ENCODE peak calls at places on chromosomes 13 and 19, in four cellular contexts. S, F, E and B are unnamed samples.
A peak's percentile ranks its signal among the peaks of the same experiment; 100 is the strongest.

GRCh38 chr19:43406297-43406696 is 8.4 kb upstream of the TEX101 start:
- DNase-seq in S (no peak), F (no peak), E (no peak), B (no peak)

GRCh38 chr13:82747948-82748347 is 1134.3 kb downstream of the SLITRK1 start:
- DNase-seq in S (no peak), F (no peak), E (no peak), B (no peak)

GRCh38 chr19:18453269-18454024 is 15.5 kb upstream of the ISYNA1 start:
- DNase-seq in S (no peak), F (no peak), E (no peak), B (no peak)

GRCh38 chr13:44237276-44237767 is 136.3 kb upstream of the SERP2 start:
- DNase-seq in S (no peak), F (peak; percentile 43), E (no peak), B (peak; percentile 97)

GRCh38 chr13:47672245-47672975 is 328.7 kb downstream of the SUCLA2 start:
- DNase-seq in S (no peak), F (no peak), E (no peak), B (no peak)

GRCh38 chr13:49374585-49375290 is 69.1 kb downstream of the CAB39L start:
- DNase-seq in S (no peak), F (no peak), E (no peak), B (no peak)

GRCh38 chr13:111284579-111284978 is 35.9 kb upstream of the TEX29 start:
- DNase-seq in S (no peak), F (no peak), E (no peak), B (no peak)

GRCh38 chr13:102530751-102531150 is 66.0 kb upstream of the TPP2 start:
- DNase-seq in S (no peak), F (no peak), E (no peak), B (no peak)

GRCh38 chr19:4676955-4677731 is 7.0 kb upstream of the MYDGF start:
- DNase-seq in S (no peak), F (no peak), E (no peak), B (no peak)

GRCh38 chr13:99227909-99228688 is 27.4 kb downstream of the UBAC2 start:
- DNase-seq in S (no peak), F (peak; percentile 20), E (no peak), B (no peak)

GRCh38 chr19:17739121-17739875 is 12.0 kb upstream of the FCHO1 start:
- DNase-seq in S (peak; percentile 88), F (peak; percentile 72), E (no peak), B (no peak)

GRCh38 chr13:113405481-113406300 is 41.8 kb upstream of the GRTP1 start:
- DNase-seq in S (peak; percentile 64), F (no peak), E (peak; percentile 53), B (peak; percentile 74)

GRCh38 chr19:35587326-35587725 is 1.4 kb downstream of the PMIS2 start:
- DNase-seq in S (no peak), F (no peak), E (no peak), B (no peak)

GRCh38 chr13:79527698-79528097 is 46.7 kb downstream of the NDFIP2 start:
- DNase-seq in S (no peak), F (no peak), E (no peak), B (no peak)

GRCh38 chr19:38304866-38305429 is 897 bp downstream of the C19orf33 start:
- DNase-seq in S (peak; percentile 86), F (no peak), E (peak; percentile 92), B (no peak)

GRCh38 chr13:27370305-27370853 is 54.0 kb upstream of the GTF3A start:
- DNase-seq in S (no peak), F (no peak), E (no peak), B (no peak)

GRCh38 chr13:80716610-80717081 is 375.7 kb upstream of the SPRY2 start:
- DNase-seq in S (peak; percentile 29), F (no peak), E (peak; percentile 52), B (no peak)

GRCh38 chr13:65913173-65913572 is 1317.0 kb downstream of the PCDH9 start:
- DNase-seq in S (no peak), F (no peak), E (no peak), B (no peak)

GRCh38 chr13:79647518-79647917 is 166.6 kb downstream of the NDFIP2 start:
- DNase-seq in S (no peak), F (no peak), E (no peak), B (no peak)

GRCh38 chr19:1873524-1874473 is 10.4 kb upstream of the KLF16 start:
- DNase-seq in S (peak; percentile 80), F (no peak), E (peak; percentile 82), B (no peak)

GRCh38 chr13:33285420-33286124 is at the start of gene STARD13:
- DNase-seq in S (peak; percentile 82), F (peak; percentile 30), E (peak; percentile 92), B (peak; percentile 97)

GRCh38 chr19:55526216-55527196 is 10.4 kb downstream of the SBK2 start:
- DNase-seq in S (no peak), F (no peak), E (peak; percentile 87), B (no peak)

GRCh38 chr13:32535140-32535539 is 3.5 kb downstream of the N4BP2L2 start:
- DNase-seq in S (no peak), F (no peak), E (no peak), B (no peak)

GRCh38 chr19:33631628-33631995 is 9.9 kb downstream of the CHST8 start:
- DNase-seq in S (no peak), F (no peak), E (peak; percentile 57), B (peak; percentile 37)

GRCh38 chr13:94431569-94431968 is 47.9 kb downstream of the DCT start:
- DNase-seq in S (no peak), F (no peak), E (no peak), B (no peak)

GRCh38 chr19:10256551-10256950 is 4.5 kb downstream of the MRPL4 start:
- DNase-seq in S (no peak), F (no peak), E (no peak), B (no peak)

GRCh38 chr19:4295972-4296771 is 6.0 kb downstream of the TMIGD2 start:
- DNase-seq in S (no peak), F (no peak), E (no peak), B (no peak)

GRCh38 chr13:95530178-95530577 is 22.3 kb upstream of the CLDN10 start:
- DNase-seq in S (no peak), F (no peak), E (no peak), B (no peak)

GRCh38 chr13:48559638-48560320 is 26.9 kb upstream of the RCBTB2 start:
- DNase-seq in S (no peak), F (no peak), E (no peak), B (no peak)

GRCh38 chr13:44347301-44347700 is 26.3 kb upstream of the SERP2 start:
- DNase-seq in S (no peak), F (no peak), E (no peak), B (no peak)

DNA sequence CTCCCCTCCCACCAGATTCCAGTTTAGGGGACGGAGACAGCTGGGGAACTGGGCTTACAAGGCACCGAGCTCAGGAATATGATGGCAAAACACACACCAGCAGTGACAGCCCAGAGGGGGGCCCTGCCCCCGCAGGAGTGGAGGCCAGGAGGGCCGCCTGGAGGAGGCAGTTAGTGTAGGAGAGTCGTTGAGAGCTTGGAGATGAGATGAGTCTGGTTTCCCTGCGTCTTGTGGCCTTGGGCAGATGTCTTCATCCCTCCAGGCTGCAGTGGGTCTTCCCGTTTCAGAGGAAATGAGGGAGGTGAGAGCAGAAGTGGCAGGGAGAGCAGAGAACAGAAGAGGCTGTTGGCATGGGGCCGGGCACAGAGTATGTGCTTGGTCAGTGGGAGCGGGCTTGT is 4.9 kb downstream of the CELF5 start:
- DNase-seq in S (no peak), F (no peak), E (no peak), B (no peak)
- H3K27me3 ChIP-seq in S (peaks cover 24% of the 10 kb centered on the region), F (peaks cover 4% of the 10 kb centered on the region), E (peaks cover 37% of the 10 kb centered on the region), B (peaks cover 8% of the 10 kb centered on the region)

GRCh38 chr19:42005504-42005903 is 11.5 kb upstream of the ATP1A3 start:
- DNase-seq in S (no peak), F (no peak), E (no peak), B (no peak)

GRCh38 chr19:42006569-42006968 is 12.5 kb upstream of the ATP1A3 start:
- DNase-seq in S (no peak), F (no peak), E (no peak), B (no peak)

GRCh38 chr19:41999878-42000208 is 5.8 kb upstream of the ATP1A3 start:
- DNase-seq in S (no peak), F (no peak), E (no peak), B (no peak)

GRCh38 chr19:41999071-41999877 is 5.2 kb upstream of the ATP1A3 start:
- DNase-seq in S (no peak), F (no peak), E (no peak), B (no peak)

DNA sequence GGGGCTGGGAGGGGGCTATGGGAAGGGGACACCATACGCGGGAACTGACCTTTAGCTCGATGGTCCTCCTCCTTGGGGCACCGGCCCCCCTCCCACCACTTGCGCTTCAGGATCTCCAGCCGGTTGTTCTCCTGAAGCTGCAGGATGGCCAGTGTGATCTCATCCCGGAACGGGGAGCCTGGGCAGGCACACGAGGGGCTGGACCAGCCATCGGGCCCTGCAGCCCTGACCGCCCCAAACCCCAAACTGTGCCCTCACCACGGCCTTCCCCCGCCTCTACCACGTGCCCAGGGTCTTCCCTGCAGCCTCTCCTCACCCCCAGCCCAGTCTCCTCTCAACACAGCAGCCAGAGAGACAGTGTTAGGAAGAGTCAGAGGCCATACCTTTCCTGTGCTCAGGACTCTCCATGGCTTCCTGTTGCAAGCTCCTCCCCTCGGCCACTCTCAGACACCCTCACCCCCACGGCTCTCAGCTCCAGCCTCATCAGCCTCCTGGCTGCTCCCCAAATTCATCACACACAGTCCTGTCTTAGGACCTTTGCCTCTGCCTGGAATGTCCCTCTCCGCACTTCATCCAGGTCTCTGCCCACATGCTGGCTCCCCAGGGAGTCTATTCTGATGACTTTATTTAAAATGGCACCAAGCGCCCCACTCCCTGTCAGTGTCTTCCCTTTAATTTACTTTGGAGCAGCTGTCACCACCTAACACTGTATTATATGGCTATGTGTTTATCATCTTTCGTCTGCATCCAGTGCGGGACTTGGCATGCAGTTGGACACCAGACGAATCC is 9.7 kb upstream of the ATP1A3 start:
- DNase-seq in S (no peak), F (no peak), E (no peak), B (no peak)
- H3K27me3 ChIP-seq in S (peaks cover 15% of the 10 kb centered on the region), F (peaks cover 3% of the 10 kb centered on the region), E (peaks cover 26% of the 10 kb centered on the region), B (no peaks in the 10 kb centered on the region)

GRCh38 chr13:76888421-76888820 is 2.2 kb upstream of the KCTD12 start:
- DNase-seq in S (no peak), F (no peak), E (no peak), B (no peak)
- H3K27me3 ChIP-seq in S (no peaks in the 10 kb centered on the region), F (no peaks in the 10 kb centered on the region), E (no peaks in the 10 kb centered on the region), B (no peaks in the 10 kb centered on the region)

GRCh38 chr13:21674271-21675009 is 3.6 kb downstream of the FGF9 start:
- DNase-seq in S (peak; percentile 81), F (no peak), E (peak; percentile 69), B (no peak)

GRCh38 chr13:21671793-21672680 is 1.2 kb downstream of the FGF9 start:
- DNase-seq in S (no peak), F (no peak), E (no peak), B (no peak)

GRCh38 chr13:21670883-21671792 is at the start of gene FGF9:
- DNase-seq in S (peak; percentile 95), F (peak; percentile 90), E (peak; percentile 91), B (no peak)

GRCh38 chr13:21673592-21674270 is 2.9 kb downstream of the FGF9 start:
- DNase-seq in S (peak; percentile 86), F (peak; percentile 57), E (peak; percentile 82), B (no peak)

GRCh38 chr13:21672811-21673591 is 2.1 kb downstream of the FGF9 start:
- DNase-seq in S (no peak), F (no peak), E (no peak), B (no peak)
- H3K27me3 ChIP-seq in S (peaks cover 49% of the 10 kb centered on the region), F (peaks cover 2% of the 10 kb centered on the region), E (peaks cover 36% of the 10 kb centered on the region), B (no peaks in the 10 kb centered on the region)